ENCODE peak calls at places on chromosomes 5 and 9, in four cellular contexts. M is stimulated activated CD4-positive, alpha-beta T cell treated with anti-CD3 and anti-CD28 coated beads, TNF-alpha, amount 100 ng/mL, for 24 hours; Y is hypothalamus; Q is activated gamma-delta T cell treated with anti-CD3 and anti-CD28 coated beads, Interleukin-2, amount 50 U/mL, for 16 hours. R is an unnamed sample.
A peak's percentile ranks its signal among the peaks of the same experiment; 100 is the strongest.

GRCh38 chr5:154145268-154145667 is 45.3 kb upstream of the GALNT10 start:
- DNase-seq in M (no peak), Y (no peak), Q (no peak), R (no peak)

GRCh38 chr5:128441165-128441564 is 96.9 kb downstream of the FBN2 start:
- DNase-seq in M (no peak), Y (no peak), Q (no peak), R (no peak)

GRCh38 chr5:51958473-51958872 is 575.2 kb downstream of the ISL1 start:
- DNase-seq in M (no peak), Y (no peak), Q (no peak), R (no peak)

GRCh38 chr5:98891591-98891990 is 37.2 kb downstream of the CHD1 start:
- DNase-seq in M (no peak), Y (no peak), Q (no peak), R (no peak)

GRCh38 chr5:128708841-128709240 is 170.8 kb upstream of the FBN2 start:
- DNase-seq in M (no peak), Y (no peak), Q (no peak), R (no peak)

GRCh38 chr5:53777864-53778618 is 217.6 kb downstream of the NDUFS4 start:
- DNase-seq in M (no peak), Y (no peak), Q (no peak), R (no peak)

GRCh38 chr9:17116400-17116837 is 18.4 kb upstream of the CNTLN start:
- DNase-seq in M (no peak), Y (no peak), Q (no peak), R (no peak)

GRCh38 chr9:136619742-136620440 is 42.8 kb upstream of the EGFL7 start:
- DNase-seq in M (no peak), Y (no peak), Q (no peak), R (no peak)

GRCh38 chr9:4839470-4839912 is 46.7 kb downstream of the RCL1 start:
- DNase-seq in M (no peak), Y (no peak), Q (no peak), R (no peak)

GRCh38 chr5:112649882-112650281 is 87.8 kb upstream of the APC start:
- DNase-seq in M (no peak), Y (no peak), Q (no peak), R (no peak)

GRCh38 chr5:43802119-43802518 is 199.1 kb downstream of the NNT start:
- DNase-seq in M (no peak), Y (no peak), Q (no peak), R (no peak)

GRCh38 chr9:116942593-116943061 is 255.5 kb downstream of the TRIM32 start:
- DNase-seq in M (no peak), Y (no peak), Q (no peak), R (no peak)

GRCh38 chr5:66932446-66932845 is 264.2 kb downstream of the CD180 start:
- DNase-seq in M (no peak), Y (no peak), Q (no peak), R (no peak)

GRCh38 chr5:73363911-73364730 is 84.5 kb downstream of the FOXD1 start:
- DNase-seq in M (no peak), Y (no peak), Q (no peak), R (no peak)

GRCh38 chr9:129481424-129481823 is 139.5 kb downstream of the C9orf50 start:
- DNase-seq in M (no peak), Y (no peak), Q (no peak), R (no peak)

GRCh38 chr5:110258460-110258859 is 468.0 kb downstream of the TMEM232 start:
- DNase-seq in M (no peak), Y (peak; percentile 1), Q (no peak), R (no peak)

GRCh38 chr5:143064207-143064606 is 294.0 kb downstream of the ARHGAP26 start:
- DNase-seq in M (no peak), Y (no peak), Q (no peak), R (no peak)

GRCh38 chr5:16082053-16082452 is 97.5 kb downstream of the MARCHF11 start:
- DNase-seq in M (no peak), Y (no peak), Q (no peak), R (no peak)

GRCh38 chr9:115883467-115884329 is 269.9 kb upstream of the PAPPA start:
- DNase-seq in M (no peak), Y (no peak), Q (no peak), R (no peak)

GRCh38 chr9:5574998-5575397 is 53.9 kb upstream of the RIC1 start:
- DNase-seq in M (no peak), Y (no peak), Q (no peak), R (no peak)

GRCh38 chr9:4382722-4383317 is 83.0 kb upstream of the GLIS3 start:
- DNase-seq in M (no peak), Y (no peak), Q (no peak), R (no peak)

GRCh38 chr5:126680215-126680817 is 79.6 kb downstream of the PHAX start:
- DNase-seq in M (no peak), Y (no peak), Q (no peak), R (no peak)

GRCh38 chr9:129143461-129143927 is 32.3 kb downstream of the PTPA start:
- DNase-seq in M (no peak), Y (no peak), Q (no peak), R (no peak)

GRCh38 chr5:97231025-97231636 is 48.1 kb upstream of the RIOK2 start:
- DNase-seq in M (no peak), Y (no peak), Q (no peak), R (no peak)

GRCh38 chr5:158354958-158355357 is 496.0 kb upstream of the CLINT1 start:
- DNase-seq in M (no peak), Y (no peak), Q (no peak), R (no peak)

GRCh38 chr5:146313027-146313426 is 25.6 kb upstream of the POU4F3 start:
- DNase-seq in M (no peak), Y (no peak), Q (no peak), R (no peak)

GRCh38 chr5:73405691-73406090 is 42.9 kb downstream of the FOXD1 start:
- DNase-seq in M (no peak), Y (no peak), Q (no peak), R (no peak)

GRCh38 chr5:66769839-66770617 is 173.8 kb downstream of the MAST4 start:
- DNase-seq in M (no peak), Y (no peak), Q (no peak), R (no peak)

GRCh38 chr9:96420468-96421219 is 2.5 kb upstream of the ZNF367 start:
- DNase-seq in M (no peak), Y (no peak), Q (no peak), R (no peak)

GRCh38 chr5:90956511-90956910 is 397.9 kb downstream of the ADGRV1 start:
- DNase-seq in M (no peak), Y (no peak), Q (no peak), R (no peak)

GRCh38 chr5:170788626-170789304 is 5.2 kb downstream of the GABRP start:
- DNase-seq in M (no peak), Y (no peak), Q (no peak), R (no peak)

GRCh38 chr9:73269430-73270101 is 117.9 kb downstream of the ANXA1 start:
- DNase-seq in M (no peak), Y (no peak), Q (no peak), R (no peak)

GRCh38 chr9:108296056-108296455 is 559.7 kb downstream of the ACTL7B start:
- DNase-seq in M (no peak), Y (no peak), Q (no peak), R (no peak)

GRCh38 chr9:89096807-89097206 is 81.8 kb downstream of the SHC3 start:
- DNase-seq in M (no peak), Y (no peak), Q (no peak), R (no peak)

GRCh38 chr5:151456321-151456940 is 9.0 kb downstream of the SLC36A1 start:
- DNase-seq in M (no peak), Y (no peak), Q (no peak), R (no peak)

GRCh38 chr5:39394946-39395345 is 29.8 kb downstream of the DAB2 start:
- DNase-seq in M (no peak), Y (no peak), Q (no peak), R (no peak)

GRCh38 chr5:4640793-4641192 is 499.3 kb upstream of the ADAMTS16 start:
- DNase-seq in M (no peak), Y (no peak), Q (no peak), R (no peak)

GRCh38 chr5:123659495-123659894 is 147.5 kb downstream of the CSNK1G3 start:
- DNase-seq in M (no peak), Y (no peak), Q (no peak), R (no peak)

GRCh38 chr5:180900178-180900577 is 1.2 kb downstream of the BTNL8 start:
- DNase-seq in M (no peak), Y (no peak), Q (no peak), R (no peak)

R was measured in stimulated activated effector memory CD8-positive, alpha-beta T cell treated with anti-CD3 and anti-CD28 coated beads, Interleukin-12 subunit alpha, Interleukin-12 subunit beta, amount 100 ng/mL, for 72 hours.